ENCODE peak calls at places on chromosome 15, in four cellular contexts. X is HL-60, T is K562, A is GM12878. Z is an unnamed sample.

GRCh38 chr15:77798151-77798550 is 165.4 kb upstream of the LINGO1 start:
- DNase-seq in A (no peak), X (no peak), T (no peak), Z (no peak)

GRCh38 chr15:51801391-51801835 is 28.0 kb upstream of the TMOD3 start:
- DNase-seq in X (no peak), A (no peak), T (peak; percentile 52), Z (no peak)

GRCh38 chr15:96583671-96584070 is 253.2 kb downstream of the NR2F2 start:
- DNase-seq in X (no peak), T (no peak), A (no peak), Z (no peak)

GRCh38 chr15:85625431-85625830 is 169.3 kb downstream of the KLHL25 start:
- DNase-seq in X (no peak), A (no peak), T (no peak), Z (no peak)

GRCh38 chr15:65286069-65286703 is 497 bp downstream of the PARP16 start:
- DNase-seq in A (no peak), X (no peak), T (no peak), Z (peak; percentile 39)

GRCh38 chr15:58165661-58166060 is 27.5 kb downstream of the AQP9 start:
- DNase-seq in T (no peak), A (no peak), X (no peak), Z (no peak)

GRCh38 chr15:59349715-59350420 is 22.8 kb downstream of the MYO1E start:
- DNase-seq in A (no peak), X (peak; percentile 56), T (peak; percentile 16), Z (no peak)

GRCh38 chr15:83190450-83190849 is 17.2 kb downstream of the HDGFL3 start:
- DNase-seq in T (no peak), X (no peak), A (no peak), Z (no peak)

GRCh38 chr15:59691194-59691805 is 2.2 kb upstream of the BNIP2 start:
- DNase-seq in T (no peak), A (peak; percentile 13), X (no peak), Z (no peak)

GRCh38 chr15:78536134-78536533 is 4.1 kb upstream of the PSMA4 start:
- DNase-seq in X (no peak), A (no peak), T (no peak), Z (no peak)

GRCh38 chr15:85706779-85707518 is 87.8 kb downstream of the KLHL25 start:
- DNase-seq in A (peak; percentile 90), X (no peak), T (no peak), Z (no peak)

GRCh38 chr15:82641129-82641798 is 5.9 kb downstream of the CPEB1 start:
- DNase-seq in T (no peak), A (no peak), X (no peak), Z (no peak)

GRCh38 chr15:49045691-49046112 is 544 bp downstream of the SECISBP2L start:
- DNase-seq in A (peak; percentile 48), X (no peak), T (no peak), Z (peak; percentile 23)

GRCh38 chr15:98666841-98667240 is 18.5 kb downstream of the IGF1R start:
- DNase-seq in T (no peak), A (no peak), X (no peak), Z (no peak)

GRCh38 chr15:40092416-40093223 is 16.1 kb downstream of the BMF start:
- DNase-seq in X (no peak), T (no peak), A (no peak), Z (no peak)
- TF ChIP-seq SPI1 in X (no peak), T (no peak), A (no peak), Z (no peak)

DNA sequence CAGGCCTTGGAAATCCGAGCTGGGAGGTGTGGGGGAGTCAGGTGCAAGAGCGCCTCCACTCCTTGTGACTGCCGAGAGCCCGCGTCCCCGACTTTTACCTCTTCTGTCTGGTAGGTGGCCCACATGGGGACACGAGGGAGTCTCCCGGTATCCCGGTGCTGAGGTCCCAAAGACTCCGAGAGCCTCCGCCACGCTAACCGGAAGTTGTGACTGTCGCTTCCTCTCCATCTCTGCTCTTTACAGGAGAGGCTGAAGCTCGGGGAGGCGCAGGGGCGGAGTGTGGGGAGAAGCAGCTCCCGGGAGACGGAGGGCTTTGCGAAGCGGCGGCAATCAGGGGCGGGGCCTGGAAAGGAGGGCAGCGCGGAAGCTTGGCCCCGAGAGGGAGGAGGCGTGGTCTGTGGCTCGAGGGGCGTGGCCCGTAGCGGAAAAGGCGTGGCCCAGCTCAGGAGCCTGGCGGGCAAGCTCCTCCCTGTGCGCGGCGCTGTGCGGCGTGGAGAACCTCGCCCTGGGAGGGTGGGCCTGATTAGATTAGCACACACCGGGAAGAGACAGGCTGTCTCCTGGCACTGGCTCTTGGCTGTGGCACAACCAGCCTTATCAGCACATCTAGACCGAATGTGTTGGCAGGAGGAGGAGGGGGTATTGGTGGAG is 143.9 kb downstream of the GABRB3 start:
- DNase-seq in A (no peak), T (peak; percentile 88), X (no peak), Z (no peak)
- TF ChIP-seq SPI1 in A (no peak), T (no peak), X (no peak), Z (no peak)

DNA sequence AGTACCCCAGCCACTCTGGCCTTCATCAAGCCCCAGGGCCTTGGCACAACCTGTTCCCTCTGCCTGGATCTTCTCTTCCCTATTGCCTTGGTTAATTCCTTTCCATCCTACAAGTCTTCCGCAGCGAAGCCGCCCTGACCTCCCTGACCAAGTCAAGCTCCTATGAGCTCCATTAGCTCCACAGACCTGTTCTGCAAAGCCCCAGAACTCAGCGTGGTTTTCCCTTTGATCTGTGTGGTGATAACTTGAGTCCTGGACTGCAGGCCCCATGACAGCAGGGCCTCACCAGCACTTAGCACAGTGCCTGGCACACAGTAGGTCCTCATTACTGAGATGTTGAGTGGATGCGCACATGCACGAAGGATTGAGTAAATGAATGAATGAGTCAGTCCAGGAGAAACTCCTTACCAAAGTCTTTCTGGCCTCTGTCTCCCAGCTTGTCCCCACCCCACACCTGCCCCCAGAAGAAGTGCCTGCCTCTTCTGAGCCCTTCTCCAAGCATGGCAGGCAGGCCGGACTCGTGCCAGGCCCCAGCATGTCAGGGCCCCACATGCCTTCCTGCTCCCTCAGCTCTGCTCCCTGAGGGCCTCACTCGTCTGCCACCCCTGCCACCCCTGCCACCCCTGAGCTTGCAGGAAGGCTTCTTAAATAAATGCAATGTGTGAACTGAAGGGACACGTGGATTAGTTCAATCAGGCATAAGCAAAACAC is 6.3 kb downstream of the ANPEP start:
- DNase-seq in X (no peak), T (no peak), A (no peak), Z (no peak)
- TF ChIP-seq SPI1 in X (no peak), T (no peak), A (no peak), Z (no peak)

GRCh38 chr15:31084176-31084575 is 17.3 kb downstream of the TRPM1 start:
- DNase-seq in A (no peak), X (no peak), T (no peak), Z (no peak)
- TF ChIP-seq SPI1 in A (no peak), X (no peak), T (no peak), Z (no peak)

GRCh38 chr15:31357148-31357547 is 30.5 kb downstream of the KLF13 start:
- DNase-seq in A (no peak), X (no peak), T (no peak), Z (no peak)
- TF ChIP-seq SPI1 in A (no peak), X (no peak), T (no peak), Z (no peak)

GRCh38 chr15:101112336-101113113 is 139.3 kb downstream of the CHSY1 start:
- DNase-seq in X (no peak), A (no peak), T (no peak), Z (no peak)
- TF ChIP-seq SPI1 in X (no peak), A (no peak), T (no peak), Z (no peak)

DNA sequence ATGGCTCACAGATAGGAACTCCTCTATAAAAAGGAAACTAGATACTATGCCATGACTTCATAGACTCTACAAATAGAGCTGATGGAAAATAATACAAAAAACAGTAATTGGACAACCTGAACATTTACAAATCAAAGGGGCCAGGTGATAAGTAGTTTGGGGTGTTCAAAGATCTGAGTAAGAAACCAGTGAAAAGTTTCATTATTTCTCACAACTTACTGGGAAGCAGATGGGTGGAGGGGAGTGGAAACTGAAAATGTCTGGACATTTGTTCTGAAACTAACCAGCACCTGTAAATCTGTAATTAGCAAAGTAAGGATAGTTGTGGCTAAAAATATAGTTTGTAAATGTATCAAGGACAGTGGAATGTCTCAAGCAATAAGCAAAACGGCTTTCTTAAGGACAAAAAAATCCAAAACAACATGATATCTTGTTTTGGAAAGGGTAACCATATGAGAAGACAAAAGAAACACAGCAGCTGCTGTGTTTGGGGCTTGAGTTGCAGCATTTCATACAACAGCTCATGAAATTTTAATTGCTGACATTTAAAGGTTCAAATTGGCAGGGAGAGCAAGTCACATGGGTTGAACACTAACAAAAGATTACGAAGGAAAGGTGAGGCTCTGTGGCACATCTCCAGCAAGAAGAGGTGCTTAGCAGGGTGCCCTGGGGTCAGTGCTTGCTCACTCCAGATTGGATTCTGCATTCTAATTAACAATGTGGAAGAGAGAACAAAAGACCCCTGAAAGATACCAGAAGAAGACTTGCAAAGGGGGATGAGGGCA is 26.7 kb upstream of the THBS1 start:
- DNase-seq in X (no peak), A (peak; percentile 26), T (no peak), Z (no peak)
- TF ChIP-seq SPI1 in X (no peak), A (no peak), T (no peak), Z (no peak)

GRCh38 chr15:68566377-68566954 is 12.3 kb upstream of the CORO2B start:
- DNase-seq in X (no peak), T (no peak), A (no peak), Z (no peak)
- TF ChIP-seq SPI1 in X (no peak), T (no peak), A (no peak), Z (no peak)

GRCh38 chr15:79887517-79887916 is 9.3 kb downstream of the MTHFS start:
- DNase-seq in X (no peak), A (no peak), T (no peak), Z (no peak)
- TF ChIP-seq SPI1 in X (no peak), A (no peak), T (no peak), Z (no peak)

Z was measured in GM12891.